ENCODE peak calls at places on chromosomes 4 and X, in four cellular contexts. S, M, P and T are unnamed samples.

GRCh38 chrX:9475984-9476383 is 11.1 kb downstream of the TBL1X start:
- DNase-seq in M (no peak), P (no peak), S (no peak), T (no peak)

GRCh38 chr4:166499820-166500219 is 626.8 kb downstream of the TLL1 start:
- DNase-seq in P (no peak), S (peak), M (peak), T (peak)

GRCh38 chr4:170278481-170278880 is 188.7 kb upstream of the AADAT start:
- DNase-seq in S (no peak), P (no peak), M (peak), T (no peak)

GRCh38 chr4:185515248-185515647 is 20.1 kb downstream of the PDLIM3 start:
- DNase-seq in M (no peak), S (no peak), P (no peak), T (no peak)

GRCh38 chrX:66200050-66200664 is 36.1 kb downstream of the HEPH start:
- DNase-seq in P (peak), S (peak), M (peak), T (no peak)

GRCh38 chr4:156799121-156799589 is 172.4 kb downstream of the PDGFC start:
- DNase-seq in P (no peak), S (no peak), M (no peak), T (peak)

GRCh38 chr4:155077860-155078259 is 130.6 kb upstream of the NPY2R start:
- DNase-seq in S (no peak), P (no peak), M (no peak), T (no peak)

GRCh38 chr4:118968006-118968405 is 79.4 kb downstream of the SYNPO2 start:
- DNase-seq in P (no peak), M (peak), S (peak), T (peak)

GRCh38 chrX:9855536-9856320 is 69.5 kb downstream of the SHROOM2 start:
- DNase-seq in S (no peak), P (no peak), M (no peak), T (no peak)

GRCh38 chrX:41559662-41560061 is 112.5 kb downstream of the NYX start:
- DNase-seq in M (no peak), P (no peak), S (no peak), T (no peak)

GRCh38 chr4:165288639-165289428 is 38.6 kb upstream of the MSMO1 start:
- DNase-seq in M (no peak), S (no peak), P (no peak), T (no peak)

GRCh38 chrX:72045141-72045540 is 86.6 kb downstream of the RTL5 start:
- DNase-seq in P (no peak), M (no peak), S (no peak), T (no peak)

GRCh38 chr4:98377626-98378025 is 116.4 kb downstream of the RAP1GDS1 start:
- DNase-seq in M (no peak), P (no peak), S (no peak), T (no peak)

GRCh38 chr4:15717126-15717525 is 14.3 kb downstream of the BST1 start:
- DNase-seq in P (no peak), S (no peak), M (no peak), T (peak)

GRCh38 chr4:106601519-106601918 is 232.9 kb upstream of the GIMD1 start:
- DNase-seq in S (no peak), M (no peak), P (no peak), T (peak)

GRCh38 chr4:143616771-143617170 is 83.7 kb downstream of the FREM3 start:
- DNase-seq in P (no peak), S (peak), M (peak), T (peak)

GRCh38 chrX:153646620-153647373 is at the start of gene DUSP9:
- DNase-seq in P (peak), M (no peak), S (no peak), T (peak)

GRCh38 chr4:35151816-35152572 is 1092.3 kb downstream of the ARAP2 start:
- DNase-seq in M (peak), S (no peak), P (peak), T (peak)
- TF ChIP-seq CTCF in M (peak), S (peak), P (peak), T (no peak)

GRCh38 chr4:146945556-146946374 is at the start of gene TTC29:
- DNase-seq in P (peak), S (peak), M (peak), T (peak)
- TF ChIP-seq CTCF in P (no peak), S (no peak), M (no peak), T (no peak)

DNA sequence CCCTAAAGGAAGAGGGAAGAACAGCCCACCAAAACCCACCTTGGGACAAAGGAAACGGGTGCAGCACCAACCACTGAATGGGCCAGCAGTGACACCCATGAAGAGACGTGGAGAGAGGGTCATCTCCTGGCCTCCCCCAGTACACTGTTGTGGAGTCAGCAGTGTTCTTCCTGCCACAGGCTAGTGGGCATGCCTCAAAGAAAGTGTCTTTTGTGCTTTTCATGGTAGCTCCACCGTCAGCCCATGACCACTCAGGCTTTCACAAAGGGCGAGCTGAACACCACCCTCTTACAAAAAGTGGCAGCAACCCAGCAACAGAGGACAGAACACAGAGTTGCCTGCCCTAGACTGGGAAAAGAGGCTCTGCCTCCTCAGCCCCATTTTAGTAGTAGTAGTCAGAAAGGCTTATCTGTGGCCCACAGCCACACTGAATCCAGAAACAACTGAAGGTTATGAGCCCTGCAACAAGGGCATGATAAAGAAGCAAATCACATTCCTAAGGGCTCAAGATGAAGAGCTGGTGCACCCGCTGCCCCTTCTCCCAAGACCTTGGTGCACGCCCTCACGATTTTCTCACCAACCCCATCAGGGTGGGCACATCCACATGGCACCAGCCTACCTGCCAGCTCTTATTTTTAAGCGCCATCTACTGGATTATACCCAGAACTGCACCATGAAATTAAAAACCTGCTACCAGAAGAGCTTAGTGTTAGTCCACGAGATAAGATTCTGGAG is 53.1 kb downstream of the RAB28 start:
- DNase-seq in P (no peak), S (no peak), M (no peak), T (no peak)
- TF ChIP-seq CTCF in P (no peak), S (peak), M (peak), T (peak)

GRCh38 chr4:1759818-1760223 is 33.3 kb upstream of the FGFR3 start:
- DNase-seq in M (no peak), P (no peak), S (no peak), T (no peak)
- TF ChIP-seq CTCF in M (no peak), P (no peak), S (no peak), T (no peak)

GRCh38 chr4:38757945-38758344 is 24.8 kb downstream of the TLR10 start:
- DNase-seq in P (peak), M (peak), S (no peak), T (no peak)

GRCh38 chr4:38759790-38760122 is 23.0 kb downstream of the TLR10 start:
- DNase-seq in M (no peak), P (no peak), S (no peak), T (no peak)

GRCh38 chr4:38762560-38762959 is 20.2 kb downstream of the TLR10 start:
- DNase-seq in S (no peak), M (peak), P (no peak), T (no peak)

GRCh38 chr4:38760915-38761314 is 21.9 kb downstream of the TLR10 start:
- DNase-seq in S (peak), P (no peak), M (peak), T (no peak)

DNA sequence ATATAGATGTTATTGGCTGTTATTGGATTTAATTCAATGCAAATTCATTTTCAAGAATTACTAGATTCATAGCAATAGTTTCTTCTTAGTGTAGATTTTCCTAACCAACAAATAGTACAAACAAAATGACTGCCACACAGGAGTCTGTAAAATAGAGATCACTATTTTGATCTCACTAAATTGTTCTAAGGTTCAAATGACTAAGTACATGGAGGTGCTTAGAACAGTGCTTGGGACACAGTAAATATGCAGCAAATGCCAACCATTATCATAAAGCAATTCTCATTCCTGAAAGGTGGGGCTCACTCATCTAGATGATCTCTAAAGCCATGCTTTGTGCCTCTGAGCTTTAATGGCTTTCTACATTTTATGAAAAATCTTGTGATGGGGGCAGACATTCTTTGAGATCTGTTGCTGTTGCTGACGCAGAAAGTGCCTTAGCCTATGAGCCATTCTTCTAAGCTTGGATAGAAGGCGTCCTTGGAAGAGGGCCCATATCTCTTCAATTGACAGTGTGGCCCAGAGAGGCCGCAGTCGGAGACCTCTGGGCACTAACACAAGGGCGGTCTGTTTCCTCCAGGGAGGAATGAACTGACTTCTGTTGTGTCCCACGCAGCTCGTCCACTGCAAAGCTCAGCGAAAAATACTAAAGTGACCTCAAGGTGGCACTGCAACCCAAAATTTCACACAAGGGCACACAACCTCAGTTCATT is 23.6 kb downstream of the TLR10 start:
- DNase-seq in P (peak), M (peak), S (peak), T (peak)
- TF ChIP-seq CTCF in P (peak), M (peak), S (peak), T (peak)

GRCh38 chrX:20740443-20740842 is 473.7 kb upstream of the RPS6KA3 start:
- DNase-seq in M (no peak), P (no peak), S (no peak), T (no peak)
- TF ChIP-seq CTCF in M (no peak), P (no peak), S (no peak), T (no peak)